ENCODE peak calls at places on chromosomes 3 and 15, in ten cellular contexts. One of them, this sample, is unnamed.

GRCh38 chr15:70566047-70566835 is 197.1 kb downstream of the UACA start:
- DNase-seq in uterus: no peak
- DNase-seq in lower lobe of right lung: no peak
- DNase-seq in kidney epithelial cell: no peak
- DNase-seq in left ventricle myocardium inferior: no peak
- DNase-seq in Peyer's patch: no peak
- DNase-seq in AG10803: no peak
- DNase-seq in kidney: no peak
- DNase-seq in IMR-90: no peak
- DNase-seq in cardiac fibroblast: no peak
- DNase-seq in this sample: no peak

GRCh38 chr15:100715571-100716455 is 113.4 kb downstream of the ASB7 start:
- DNase-seq in kidney: peak; percentile 92
- DNase-seq in AG10803: no peak
- DNase-seq in cardiac fibroblast: no peak
- DNase-seq in lower lobe of right lung: peak; percentile 76
- DNase-seq in kidney epithelial cell: no peak
- DNase-seq in uterus: no peak
- DNase-seq in Peyer's patch: no peak
- DNase-seq in IMR-90: no peak
- DNase-seq in left ventricle myocardium inferior: no peak
- DNase-seq in this sample: no peak

GRCh38 chr3:4752201-4753072 is 226.8 kb upstream of the BHLHE40 start:
- DNase-seq in uterus: no peak
- DNase-seq in lower lobe of right lung: no peak
- DNase-seq in Peyer's patch: no peak
- DNase-seq in kidney epithelial cell: peak; percentile 95
- DNase-seq in kidney: peak; percentile 79
- DNase-seq in IMR-90: peak; percentile 10
- DNase-seq in cardiac fibroblast: peak; percentile 40
- DNase-seq in left ventricle myocardium inferior: no peak
- DNase-seq in AG10803: peak; percentile 71
- DNase-seq in this sample: peak; percentile 88

GRCh38 chr3:74443102-74443501 is 171.4 kb downstream of the CNTN3 start:
- DNase-seq in cardiac fibroblast: peak; percentile 20
- DNase-seq in Peyer's patch: no peak
- DNase-seq in IMR-90: peak; percentile 49
- DNase-seq in left ventricle myocardium inferior: no peak
- DNase-seq in kidney: no peak
- DNase-seq in lower lobe of right lung: no peak
- DNase-seq in AG10803: peak; percentile 77
- DNase-seq in uterus: no peak
- DNase-seq in kidney epithelial cell: no peak
- DNase-seq in this sample: no peak

GRCh38 chr3:149534671-149535394 is 60.3 kb downstream of the TM4SF4 start:
- DNase-seq in kidney epithelial cell: no peak
- DNase-seq in left ventricle myocardium inferior: no peak
- DNase-seq in Peyer's patch: no peak
- DNase-seq in kidney: no peak
- DNase-seq in cardiac fibroblast: peak; percentile 53
- DNase-seq in AG10803: peak; percentile 79
- DNase-seq in IMR-90: peak; percentile 67
- DNase-seq in lower lobe of right lung: no peak
- DNase-seq in uterus: no peak
- DNase-seq in this sample: no peak

GRCh38 chr15:50828610-50829206 is 63.2 kb upstream of the SPPL2A start:
- DNase-seq in cardiac fibroblast: peak; percentile 84
- DNase-seq in AG10803: peak; percentile 95
- DNase-seq in IMR-90: peak; percentile 86
- DNase-seq in lower lobe of right lung: no peak
- DNase-seq in kidney epithelial cell: peak; percentile 88
- DNase-seq in Peyer's patch: no peak
- DNase-seq in left ventricle myocardium inferior: no peak
- DNase-seq in kidney: no peak
- DNase-seq in uterus: peak; percentile 28
- DNase-seq in this sample: no peak

GRCh38 chr3:51670053-51670666 is 892 bp upstream of the TEX264 start:
- DNase-seq in kidney epithelial cell: no peak
- DNase-seq in uterus: no peak
- DNase-seq in AG10803: no peak
- DNase-seq in lower lobe of right lung: no peak
- DNase-seq in IMR-90: no peak
- DNase-seq in cardiac fibroblast: no peak
- DNase-seq in Peyer's patch: no peak
- DNase-seq in left ventricle myocardium inferior: no peak
- DNase-seq in kidney: no peak
- DNase-seq in this sample: no peak

GRCh38 chr3:71582612-71583568 is 638 bp downstream of the FOXP1 start:
- DNase-seq in uterus: peak; percentile 69
- DNase-seq in cardiac fibroblast: peak; percentile 45
- DNase-seq in kidney epithelial cell: no peak
- DNase-seq in kidney: peak; percentile 91
- DNase-seq in left ventricle myocardium inferior: peak; percentile 84
- DNase-seq in AG10803: peak; percentile 58
- DNase-seq in Peyer's patch: peak; percentile 83
- DNase-seq in lower lobe of right lung: peak; percentile 91
- DNase-seq in IMR-90: peak; percentile 31
- DNase-seq in this sample: no peak

GRCh38 chr3:85185495-85185894 is 226.7 kb downstream of the CADM2 start:
- DNase-seq in kidney epithelial cell: no peak
- DNase-seq in lower lobe of right lung: no peak
- DNase-seq in AG10803: no peak
- DNase-seq in IMR-90: no peak
- DNase-seq in cardiac fibroblast: no peak
- DNase-seq in left ventricle myocardium inferior: no peak
- DNase-seq in uterus: no peak
- DNase-seq in Peyer's patch: no peak
- DNase-seq in kidney: no peak
- DNase-seq in this sample: no peak

GRCh38 chr3:127157181-127157828 is 35.6 kb upstream of the PRR23E start:
- DNase-seq in uterus: peak; percentile 4
- DNase-seq in kidney epithelial cell: peak; percentile 12
- DNase-seq in lower lobe of right lung: no peak
- DNase-seq in AG10803: no peak
- DNase-seq in cardiac fibroblast: no peak
- DNase-seq in Peyer's patch: no peak
- DNase-seq in kidney: no peak
- DNase-seq in IMR-90: no peak
- DNase-seq in left ventricle myocardium inferior: no peak
- DNase-seq in this sample: no peak

GRCh38 chr15:40436116-40436891 is 4.4 kb upstream of the BAHD1 start:
- DNase-seq in cardiac fibroblast: no peak
- DNase-seq in AG10803: no peak
- DNase-seq in kidney epithelial cell: no peak
- DNase-seq in uterus: peak; percentile 36
- DNase-seq in lower lobe of right lung: no peak
- DNase-seq in kidney: no peak
- DNase-seq in Peyer's patch: no peak
- DNase-seq in IMR-90: no peak
- DNase-seq in left ventricle myocardium inferior: no peak
- DNase-seq in this sample: peak; percentile 81

GRCh38 chr3:58471025-58471887 is 20.6 kb upstream of the KCTD6 start:
- DNase-seq in left ventricle myocardium inferior: no peak
- DNase-seq in IMR-90: peak; percentile 83
- DNase-seq in kidney epithelial cell: peak; percentile 92
- DNase-seq in uterus: peak; percentile 54
- DNase-seq in cardiac fibroblast: peak; percentile 93
- DNase-seq in Peyer's patch: no peak
- DNase-seq in AG10803: peak; percentile 85
- DNase-seq in lower lobe of right lung: no peak
- DNase-seq in kidney: no peak
- DNase-seq in this sample: no peak

GRCh38 chr3:60633644-60634043 is 617.6 kb downstream of the FHIT start:
- DNase-seq in Peyer's patch: no peak
- DNase-seq in cardiac fibroblast: no peak
- DNase-seq in uterus: no peak
- DNase-seq in AG10803: peak; percentile 81
- DNase-seq in lower lobe of right lung: no peak
- DNase-seq in left ventricle myocardium inferior: no peak
- DNase-seq in kidney: no peak
- DNase-seq in kidney epithelial cell: no peak
- DNase-seq in IMR-90: no peak
- DNase-seq in this sample: no peak

GRCh38 chr3:140386357-140387100 is 291.3 kb upstream of the TRIM42 start:
- DNase-seq in Peyer's patch: no peak
- DNase-seq in uterus: peak; percentile 46
- DNase-seq in left ventricle myocardium inferior: no peak
- DNase-seq in lower lobe of right lung: no peak
- DNase-seq in cardiac fibroblast: peak; percentile 6
- DNase-seq in AG10803: no peak
- DNase-seq in kidney epithelial cell: no peak
- DNase-seq in kidney: no peak
- DNase-seq in IMR-90: no peak
- DNase-seq in this sample: no peak

DNA sequence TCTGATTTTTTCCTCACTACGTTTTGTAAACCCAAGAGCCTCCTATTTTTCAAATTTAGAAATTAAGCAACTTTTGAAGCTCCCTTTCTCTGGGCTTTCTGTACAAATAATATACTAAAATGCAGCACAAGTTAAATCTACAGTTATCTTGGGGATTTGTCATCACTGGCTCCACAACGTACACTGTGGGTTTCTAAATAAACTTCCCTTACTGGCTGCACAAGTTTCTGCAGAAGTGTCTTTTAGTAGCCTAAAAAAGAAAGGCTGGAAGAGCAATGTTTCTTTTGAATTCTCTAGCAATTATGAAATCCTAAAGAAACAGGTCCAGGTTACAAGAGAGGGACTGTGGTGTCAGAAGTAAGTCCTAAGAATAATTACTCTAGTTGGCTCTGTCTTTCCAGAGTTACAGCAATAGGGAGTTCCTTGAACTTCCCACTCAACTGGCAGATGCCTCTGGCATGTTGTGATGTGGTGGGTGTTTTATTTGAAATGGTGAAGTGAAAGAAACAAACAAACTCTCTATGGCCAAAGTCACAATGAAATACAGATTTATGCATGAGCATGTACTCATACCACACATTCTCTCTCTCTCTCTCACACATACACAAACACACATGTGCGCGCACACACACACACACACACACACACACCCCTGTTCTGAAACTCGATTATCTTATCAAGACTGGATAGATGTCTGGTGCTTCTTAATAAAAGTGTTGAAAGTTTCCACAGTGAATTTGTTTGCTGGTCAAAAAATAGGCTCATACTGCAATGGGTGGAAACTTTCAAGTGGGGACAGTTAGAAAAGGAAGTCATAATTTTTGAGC is 198.2 kb downstream of the SSR3 start:
- DNase-seq in kidney epithelial cell: no peak
- DNase-seq in kidney: no peak
- DNase-seq in uterus: peak; percentile 31
- DNase-seq in Peyer's patch: no peak
- DNase-seq in AG10803: peak; percentile 48
- DNase-seq in cardiac fibroblast: peak; percentile 33
- DNase-seq in lower lobe of right lung: no peak
- DNase-seq in left ventricle myocardium inferior: no peak
- DNase-seq in IMR-90: peak; percentile 6
- DNase-seq in this sample: no peak
- TF ChIP-seq CTCF in kidney epithelial cell: no peak
- TF ChIP-seq CTCF in kidney: no peak
- TF ChIP-seq CTCF in uterus: no peak
- TF ChIP-seq CTCF in Peyer's patch: no peak
- TF ChIP-seq CTCF in AG10803: no peak
- TF ChIP-seq CTCF in cardiac fibroblast: no peak
- TF ChIP-seq CTCF in lower lobe of right lung: no peak
- TF ChIP-seq CTCF in left ventricle myocardium inferior: no peak
- TF ChIP-seq CTCF in IMR-90: no peak
- TF ChIP-seq CTCF in this sample: no peak

GRCh38 chr3:50224639-50225038 is 11.4 kb upstream of the GNAI2 start:
- DNase-seq in left ventricle myocardium inferior: no peak
- DNase-seq in AG10803: no peak
- DNase-seq in lower lobe of right lung: no peak
- DNase-seq in uterus: no peak
- DNase-seq in Peyer's patch: no peak
- DNase-seq in cardiac fibroblast: no peak
- DNase-seq in IMR-90: no peak
- DNase-seq in kidney epithelial cell: no peak
- DNase-seq in kidney: no peak
- DNase-seq in this sample: no peak
- TF ChIP-seq CTCF in left ventricle myocardium inferior: no peak
- TF ChIP-seq CTCF in AG10803: no peak
- TF ChIP-seq CTCF in lower lobe of right lung: no peak
- TF ChIP-seq CTCF in uterus: no peak
- TF ChIP-seq CTCF in Peyer's patch: no peak
- TF ChIP-seq CTCF in cardiac fibroblast: no peak
- TF ChIP-seq CTCF in IMR-90: no peak
- TF ChIP-seq CTCF in kidney epithelial cell: no peak
- TF ChIP-seq CTCF in kidney: no peak
- TF ChIP-seq CTCF in this sample: no peak

GRCh38 chr15:79208179-79208578 is 74.3 kb upstream of the ANKRD34C start:
- DNase-seq in lower lobe of right lung: no peak
- DNase-seq in AG10803: no peak
- DNase-seq in kidney: no peak
- DNase-seq in IMR-90: no peak
- DNase-seq in left ventricle myocardium inferior: no peak
- DNase-seq in uterus: no peak
- DNase-seq in kidney epithelial cell: no peak
- DNase-seq in cardiac fibroblast: no peak
- DNase-seq in Peyer's patch: no peak
- DNase-seq in this sample: no peak
- TF ChIP-seq CTCF in lower lobe of right lung: no peak
- TF ChIP-seq CTCF in AG10803: no peak
- TF ChIP-seq CTCF in kidney: no peak
- TF ChIP-seq CTCF in IMR-90: no peak
- TF ChIP-seq CTCF in left ventricle myocardium inferior: no peak
- TF ChIP-seq CTCF in uterus: no peak
- TF ChIP-seq CTCF in kidney epithelial cell: peak; percentile 19
- TF ChIP-seq CTCF in cardiac fibroblast: no peak
- TF ChIP-seq CTCF in Peyer's patch: no peak
- TF ChIP-seq CTCF in this sample: no peak

DNA sequence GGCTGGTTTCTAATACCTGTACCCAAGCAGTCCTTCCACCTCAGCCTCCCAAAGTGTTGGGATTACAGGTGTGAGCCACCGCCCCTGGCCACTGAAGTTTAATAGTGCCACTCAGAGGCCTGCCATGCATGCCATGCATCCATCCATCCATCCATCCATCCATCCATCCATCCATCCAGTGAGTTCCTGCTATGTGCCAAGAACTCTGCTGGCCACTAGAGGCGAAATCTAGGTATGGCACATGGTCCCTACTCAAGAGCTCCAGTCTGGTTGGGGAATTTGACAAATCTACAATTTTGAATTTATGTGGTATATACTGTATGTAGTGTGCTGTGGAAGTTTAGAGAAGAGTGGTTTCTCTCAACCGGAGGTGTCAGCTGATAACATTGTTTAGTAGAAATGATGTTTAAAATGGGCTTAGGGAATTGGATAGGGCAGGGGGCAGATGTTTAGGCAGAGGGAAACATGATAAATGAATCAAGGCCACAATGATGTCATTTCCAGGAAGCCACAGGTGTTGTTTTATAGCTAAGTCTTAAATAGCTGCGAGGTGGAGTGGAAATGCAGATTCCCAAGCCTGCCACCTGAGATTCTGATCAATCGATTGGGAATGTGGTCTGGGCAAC is 384.4 kb upstream of the C2CD4B start:
- DNase-seq in left ventricle myocardium inferior: no peak
- DNase-seq in Peyer's patch: no peak
- DNase-seq in kidney: no peak
- DNase-seq in cardiac fibroblast: peak; percentile 44
- DNase-seq in uterus: no peak
- DNase-seq in kidney epithelial cell: no peak
- DNase-seq in lower lobe of right lung: no peak
- DNase-seq in AG10803: no peak
- DNase-seq in IMR-90: peak; percentile 33
- DNase-seq in this sample: no peak
- TF ChIP-seq CTCF in left ventricle myocardium inferior: peak; percentile 56
- TF ChIP-seq CTCF in Peyer's patch: peak; percentile 31
- TF ChIP-seq CTCF in kidney: peak; percentile 43
- TF ChIP-seq CTCF in cardiac fibroblast: peak; percentile 72
- TF ChIP-seq CTCF in uterus: no peak
- TF ChIP-seq CTCF in kidney epithelial cell: peak; percentile 65
- TF ChIP-seq CTCF in lower lobe of right lung: peak; percentile 34
- TF ChIP-seq CTCF in AG10803: peak; percentile 35
- TF ChIP-seq CTCF in IMR-90: peak; percentile 35
- TF ChIP-seq CTCF in this sample: peak; percentile 55

GRCh38 chr3:37554364-37554763 is 307.3 kb upstream of the CTDSPL start:
- DNase-seq in cardiac fibroblast: no peak
- DNase-seq in kidney epithelial cell: no peak
- DNase-seq in IMR-90: no peak
- DNase-seq in Peyer's patch: no peak
- DNase-seq in AG10803: no peak
- DNase-seq in left ventricle myocardium inferior: no peak
- DNase-seq in uterus: no peak
- DNase-seq in lower lobe of right lung: no peak
- DNase-seq in kidney: no peak
- DNase-seq in this sample: no peak
- TF ChIP-seq CTCF in cardiac fibroblast: peak; percentile 6
- TF ChIP-seq CTCF in kidney epithelial cell: no peak
- TF ChIP-seq CTCF in IMR-90: no peak
- TF ChIP-seq CTCF in Peyer's patch: no peak
- TF ChIP-seq CTCF in AG10803: no peak
- TF ChIP-seq CTCF in left ventricle myocardium inferior: no peak
- TF ChIP-seq CTCF in uterus: no peak
- TF ChIP-seq CTCF in lower lobe of right lung: no peak
- TF ChIP-seq CTCF in kidney: no peak
- TF ChIP-seq CTCF in this sample: no peak